ENCODE peak calls at places on chromosome 15, in eight cellular contexts. L is SK-N-SH, Q is HepG2, Y is GM12878, M is HCT116, H is H1, N is SK-N-MC, O is K562. D is an unnamed sample.

GRCh38 chr15:98799461-98799971 is 151.2 kb downstream of the IGF1R start:
- DNase-seq in L (no peak), Q (peak), Y (no peak), M (no peak), H (no peak), N (peak), O (no peak), D (peak)

GRCh38 chr15:29556385-29556784 is 265.9 kb downstream of the TJP1 start:
- DNase-seq in L (no peak), Q (no peak), Y (no peak), M (no peak), H (no peak), N (no peak), O (no peak), D (no peak)

GRCh38 chr15:38208779-38209178 is 43.9 kb upstream of the SPRED1 start:
- DNase-seq in L (no peak), Q (no peak), Y (no peak), M (no peak), H (no peak), N (no peak), O (no peak), D (no peak)

GRCh38 chr15:59189224-59189623 is 17.4 kb upstream of the LDHAL6B start:
- DNase-seq in L (no peak), Q (no peak), Y (no peak), M (no peak), H (no peak), N (no peak), O (no peak), D (no peak)

GRCh38 chr15:67547836-67548531 is 5.5 kb downstream of the MAP2K5 start:
- DNase-seq in L (no peak), Q (no peak), Y (no peak), M (no peak), H (no peak), N (no peak), O (no peak), D (no peak)

GRCh38 chr15:94930441-94930840 is 699.1 kb downstream of the MCTP2 start:
- DNase-seq in L (no peak), Q (no peak), Y (no peak), M (no peak), H (no peak), N (no peak), O (no peak), D (no peak)

GRCh38 chr15:92097473-92098178 is 244.1 kb downstream of the SLCO3A1 start:
- DNase-seq in L (peak), Q (peak), Y (peak), M (peak), H (no peak), N (no peak), O (peak), D (peak)

GRCh38 chr15:47505712-47506542 is 211.4 kb upstream of the SEMA6D start:
- DNase-seq in L (peak), Q (no peak), Y (no peak), M (no peak), H (no peak), N (peak), O (no peak), D (peak)

GRCh38 chr15:43826029-43826507 is 734 bp upstream of the WDR76 start:
- DNase-seq in L (no peak), Q (no peak), Y (no peak), M (no peak), H (no peak), N (no peak), O (no peak), D (no peak)

GRCh38 chr15:95604634-95605036 is 725.9 kb upstream of the NR2F2 start:
- DNase-seq in L (no peak), Q (no peak), Y (no peak), M (no peak), H (no peak), N (peak), O (no peak), D (peak)

GRCh38 chr15:64246364-64247189 is 83.8 kb upstream of the PPIB start:
- DNase-seq in L (no peak), Q (peak), Y (peak), M (peak), H (peak), N (no peak), O (peak), D (peak)

GRCh38 chr15:59657635-59658125 is 365 bp upstream of the GTF2A2 start:
- DNase-seq in L (no peak), Q (no peak), Y (no peak), M (no peak), H (no peak), N (peak), O (no peak), D (no peak)

GRCh38 chr15:75616766-75617165 is 8.8 kb downstream of the SNUPN start:
- DNase-seq in L (no peak), Q (no peak), Y (no peak), M (no peak), H (no peak), N (no peak), O (no peak), D (no peak)

GRCh38 chr15:23690450-23690852 is 3.3 kb upstream of the NDN start:
- DNase-seq in L (peak), Q (peak), Y (no peak), M (no peak), H (no peak), N (peak), O (no peak), D (no peak)

GRCh38 chr15:80526556-80527340 is 122.6 kb downstream of the ARNT2 start:
- DNase-seq in L (no peak), Q (no peak), Y (no peak), M (no peak), H (no peak), N (no peak), O (no peak), D (no peak)

GRCh38 chr15:78177447-78177873 is 28.3 kb downstream of the IDH3A start:
- DNase-seq in L (peak), Q (peak), Y (no peak), M (peak), H (peak), N (no peak), O (peak), D (peak)

GRCh38 chr15:40565333-40566238 is 744 bp upstream of the CCDC32 start:
- DNase-seq in L (no peak), Q (peak), Y (no peak), M (no peak), H (no peak), N (no peak), O (no peak), D (no peak)

GRCh38 chr15:60957111-60957510 is 272.0 kb downstream of the RORA start:
- DNase-seq in L (no peak), Q (no peak), Y (no peak), M (no peak), H (no peak), N (no peak), O (no peak), D (no peak)

GRCh38 chr15:66763186-66764066 is 61.4 kb downstream of the SMAD6 start:
- DNase-seq in L (peak), Q (no peak), Y (no peak), M (no peak), H (no peak), N (no peak), O (no peak), D (peak)

GRCh38 chr15:72050700-72051099 is 67.2 kb downstream of the MYO9A start:
- DNase-seq in L (no peak), Q (no peak), Y (no peak), M (no peak), H (no peak), N (no peak), O (no peak), D (no peak)

GRCh38 chr15:43625086-43625485 is 6.5 kb upstream of the STRC start:
- DNase-seq in L (no peak), Q (no peak), Y (no peak), M (no peak), H (no peak), N (peak), O (no peak), D (no peak)

GRCh38 chr15:82122754-82123400 is 77.1 kb upstream of the MEX3B start:
- DNase-seq in L (no peak), Q (no peak), Y (no peak), M (peak), H (no peak), N (no peak), O (no peak), D (peak)

GRCh38 chr15:23629234-23629805 is 18.3 kb downstream of the MAGEL2 start:
- DNase-seq in L (peak), Q (no peak), Y (no peak), M (no peak), H (no peak), N (no peak), O (peak), D (no peak)

GRCh38 chr15:50883903-50884302 is 24.6 kb upstream of the AP4E1 start:
- DNase-seq in L (no peak), Q (no peak), Y (peak), M (no peak), H (no peak), N (no peak), O (no peak), D (peak)

GRCh38 chr15:81398910-81399551 is 25.0 kb upstream of the TMC3 start:
- DNase-seq in L (no peak), Q (no peak), Y (no peak), M (no peak), H (no peak), N (no peak), O (no peak), D (no peak)

GRCh38 chr15:86016750-86017149 is 62.9 kb upstream of the AGBL1 start:
- DNase-seq in L (no peak), Q (no peak), Y (no peak), M (no peak), H (no peak), N (no peak), O (no peak), D (no peak)

GRCh38 chr15:62753518-62754221 is 288.9 kb upstream of the TPM1 start:
- DNase-seq in L (no peak), Q (peak), Y (no peak), M (no peak), H (no peak), N (no peak), O (no peak), D (no peak)

GRCh38 chr15:62749445-62749844 is 293.1 kb upstream of the TPM1 start:
- DNase-seq in L (no peak), Q (no peak), Y (no peak), M (no peak), H (no peak), N (no peak), O (no peak), D (no peak)

GRCh38 chr15:62756326-62756994 is 286.1 kb upstream of the TPM1 start:
- DNase-seq in L (no peak), Q (peak), Y (no peak), M (no peak), H (no peak), N (no peak), O (no peak), D (no peak)

GRCh38 chr15:62750471-62750870 is 292.1 kb upstream of the TPM1 start:
- DNase-seq in L (no peak), Q (no peak), Y (no peak), M (no peak), H (no peak), N (no peak), O (no peak), D (no peak)

GRCh38 chr15:62752687-62753517 is 289.6 kb upstream of the TPM1 start:
- DNase-seq in L (no peak), Q (no peak), Y (no peak), M (no peak), H (no peak), N (no peak), O (no peak), D (no peak)
- H3K9ac ChIP-seq in L (peak), Q (no peak), Y (no peak), M (no peak), H (no peak), N (no peak), O (no peak), D (no peak)

GRCh38 chr15:62877276-62877857 is 165.2 kb upstream of the TPM1 start:
- DNase-seq in L (no peak), Q (no peak), Y (no peak), M (no peak), H (no peak), N (no peak), O (no peak), D (no peak)

GRCh38 chr15:62873203-62873602 is 169.3 kb upstream of the TPM1 start:
- DNase-seq in L (no peak), Q (no peak), Y (no peak), M (no peak), H (no peak), N (no peak), O (no peak), D (no peak)

GRCh38 chr15:62875626-62876021 is 166.9 kb upstream of the TPM1 start:
- DNase-seq in L (no peak), Q (no peak), Y (no peak), M (no peak), H (no peak), N (no peak), O (no peak), D (no peak)

GRCh38 chr15:62874064-62874463 is 168.5 kb upstream of the TPM1 start:
- DNase-seq in L (no peak), Q (no peak), Y (no peak), M (no peak), H (no peak), N (no peak), O (no peak), D (no peak)

GRCh38 chr15:62874933-62875625 is 167.5 kb upstream of the TPM1 start:
- DNase-seq in L (no peak), Q (no peak), Y (no peak), M (no peak), H (no peak), N (no peak), O (no peak), D (no peak)
- TF ChIP-seq POLR2AphosphoS5 in L (peak), Q (no peak), Y (no peak), M (no peak), H (no peak), N (no peak), O (no peak), D (no peak)

DNA sequence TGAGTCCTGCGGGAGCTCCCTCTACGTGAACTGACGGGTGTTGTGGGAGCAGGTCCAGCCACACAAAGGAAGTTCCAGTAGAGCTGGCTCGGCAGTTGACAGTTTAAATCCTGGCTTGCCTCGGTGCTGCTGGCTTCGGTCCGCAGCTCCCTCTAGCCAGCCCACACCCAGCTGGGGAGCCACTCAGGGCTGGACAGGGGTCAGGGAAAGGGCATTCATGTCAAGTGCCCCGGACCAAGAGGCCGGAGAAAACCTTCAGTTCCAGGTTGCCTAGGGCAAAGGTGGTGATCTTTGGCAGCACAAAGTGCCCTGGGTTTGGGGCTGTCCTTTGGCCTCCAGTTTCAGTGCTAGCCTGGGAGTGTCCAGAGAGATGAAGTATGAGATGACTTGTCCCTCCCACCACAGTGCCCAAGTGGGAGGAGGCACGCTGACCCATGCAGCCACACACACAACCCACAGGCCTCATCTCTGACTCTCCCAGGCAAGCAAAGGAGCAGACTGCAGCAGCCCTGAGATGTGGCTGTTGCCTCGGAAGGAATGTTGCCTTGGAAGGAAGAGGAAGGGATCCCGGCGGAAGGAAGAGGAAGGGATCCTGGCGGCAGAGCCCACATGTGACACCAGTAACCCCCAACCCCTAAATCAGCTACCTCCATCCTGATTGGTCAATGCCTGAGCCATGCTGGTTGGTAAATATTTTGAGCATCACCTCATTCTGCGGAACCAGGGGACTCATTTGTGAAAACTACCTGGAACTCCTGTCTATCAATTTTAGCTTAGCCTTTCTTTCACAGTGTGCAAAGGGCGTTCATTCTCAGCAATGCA is 13.9 kb upstream of the ANPEP start:
- DNase-seq in L (no peak), Q (no peak), Y (no peak), M (no peak), H (no peak), N (no peak), O (no peak), D (no peak)
- H3K9ac ChIP-seq in L (no peak), Q (no peak), Y (no peak), M (no peak), H (no peak), N (no peak), O (no peak), D (no peak)

GRCh38 chr15:62559049-62559733 is 394.1 kb upstream of the C2CD4B start:
- DNase-seq in L (no peak), Q (no peak), Y (no peak), M (no peak), H (no peak), N (no peak), O (no peak), D (no peak)
- TF ChIP-seq POLR2AphosphoS5 in L (no peak), Q (no peak), Y (no peak), M (no peak), H (no peak), N (no peak), O (no peak), D (no peak)

D was measured in endothelial cell of umbilical vein.